ENCODE peak calls at places on chromosome 10, in seven cellular contexts. I, Z, W, K, M, C and D are unnamed samples.

GRCh38 chr10:16565604-16566003 is 43.9 kb upstream of the C1QL3 start:
- DNase-seq in I (peak; percentile 2), Z (no peak), W (no peak), K (no peak), M (no peak), C (no peak), D (no peak)

GRCh38 chr10:17006631-17007161 is 122.9 kb downstream of the CUBN start:
- DNase-seq in I (no peak), Z (no peak), W (no peak), K (no peak), M (no peak), C (no peak), D (no peak)

GRCh38 chr10:124180947-124181549 is 87.7 kb upstream of the CHST15 start:
- DNase-seq in I (peak; percentile 27), Z (peak; percentile 75), W (no peak), K (no peak), M (no peak), C (no peak), D (no peak)

GRCh38 chr10:31926765-31927596 is 1.6 kb downstream of the ARHGAP12 start:
- DNase-seq in I (no peak), Z (no peak), W (no peak), K (no peak), M (no peak), C (no peak), D (no peak)

GRCh38 chr10:59757966-59758365 is 4.7 kb upstream of the MRLN start:
- DNase-seq in I (peak; percentile 61), Z (peak; percentile 64), W (no peak), K (no peak), M (no peak), C (no peak), D (no peak)

GRCh38 chr10:73590881-73591577 is at the start of gene USP54:
- DNase-seq in I (peak; percentile 43), Z (peak; percentile 85), W (peak; percentile 27), K (no peak), M (no peak), C (no peak), D (no peak)

GRCh38 chr10:117272195-117273076 is 31.5 kb downstream of the SLC18A2 start:
- DNase-seq in I (no peak), Z (no peak), W (no peak), K (no peak), M (no peak), C (no peak), D (no peak)

GRCh38 chr10:119131512-119132240 is 27.8 kb downstream of the DENND10 start:
- DNase-seq in I (peak; percentile 50), Z (no peak), W (peak; percentile 75), K (no peak), M (no peak), C (peak; percentile 13), D (peak; percentile 46)

GRCh38 chr10:119421887-119422684 is 120.4 kb downstream of the RGS10 start:
- DNase-seq in I (peak; percentile 74), Z (no peak), W (no peak), K (no peak), M (no peak), C (no peak), D (no peak)

GRCh38 chr10:66773418-66773817 is 152.4 kb upstream of the LRRTM3 start:
- DNase-seq in I (no peak), Z (no peak), W (no peak), K (no peak), M (no peak), C (no peak), D (no peak)

GRCh38 chr10:133235265-133235664 is 2.4 kb upstream of the VENTX start:
- DNase-seq in I (no peak), Z (no peak), W (no peak), K (no peak), M (no peak), C (no peak), D (no peak)

GRCh38 chr10:86968271-86968993 is at the start of gene ADIRF:
- DNase-seq in I (no peak), Z (no peak), W (no peak), K (no peak), M (no peak), C (no peak), D (no peak)

GRCh38 chr10:129631011-129631410 is 164.0 kb downstream of the MGMT start:
- DNase-seq in I (no peak), Z (no peak), W (no peak), K (no peak), M (no peak), C (no peak), D (no peak)

GRCh38 chr10:50885097-50885859 is at the start of gene A1CF:
- DNase-seq in I (no peak), Z (no peak), W (no peak), K (no peak), M (no peak), C (no peak), D (no peak)

GRCh38 chr10:86204421-86205045 is 162.1 kb downstream of the GRID1 start:
- DNase-seq in I (no peak), Z (no peak), W (no peak), K (no peak), M (no peak), C (no peak), D (no peak)

GRCh38 chr10:12042409-12042796 is 206 bp downstream of the UPF2 start:
- DNase-seq in I (no peak), Z (no peak), W (peak; percentile 56), K (no peak), M (no peak), C (peak; percentile 51), D (peak; percentile 54)

GRCh38 chr10:128222317-128222849 is 96.2 kb upstream of the MKI67 start:
- DNase-seq in I (no peak), Z (no peak), W (no peak), K (no peak), M (no peak), C (no peak), D (no peak)

GRCh38 chr10:6501931-6502330 is 78.1 kb downstream of the PRKCQ start:
- DNase-seq in I (no peak), Z (no peak), W (no peak), K (no peak), M (no peak), C (no peak), D (no peak)

GRCh38 chr10:45253183-45253914 is 62.1 kb downstream of the OR13A1 start:
- DNase-seq in I (no peak), Z (no peak), W (no peak), K (no peak), M (no peak), C (no peak), D (peak; percentile 32)

GRCh38 chr10:58358947-58359346 is 24.1 kb downstream of the UBE2D1 start:
- DNase-seq in I (no peak), Z (no peak), W (no peak), K (no peak), M (no peak), C (no peak), D (no peak)

GRCh38 chr10:103895458-103896186 is 22.4 kb downstream of the STN1 start:
- DNase-seq in I (peak; percentile 74), Z (peak; percentile 46), W (no peak), K (no peak), M (peak; percentile 72), C (no peak), D (no peak)

GRCh38 chr10:78336402-78336791 is 302.7 kb downstream of the RPS24 start:
- DNase-seq in I (peak; percentile 90), Z (peak; percentile 73), W (no peak), K (no peak), M (peak; percentile 71), C (no peak), D (no peak)

GRCh38 chr10:29344073-29344820 is 55.4 kb downstream of the LYZL1 start:
- DNase-seq in I (peak; percentile 25), Z (peak; percentile 75), W (no peak), K (no peak), M (no peak), C (no peak), D (no peak)

GRCh38 chr10:125132331-125132730 is 28.0 kb downstream of the CTBP2 start:
- DNase-seq in I (no peak), Z (no peak), W (no peak), K (no peak), M (no peak), C (no peak), D (no peak)

GRCh38 chr10:70137135-70137534 is 4.5 kb upstream of the AIFM2 start:
- DNase-seq in I (no peak), Z (no peak), W (no peak), K (no peak), M (no peak), C (no peak), D (no peak)